ENCODE peak calls at places on chromosomes 1 and 21, in eight cellular contexts. One of them, this sample, is unnamed.

GRCh38 chr1:211612786-211613107 is 33.8 kb upstream of the SLC30A1 start:
- DNase-seq in right lobe of liver: no peak
- DNase-seq in activated CD4-positive, alpha-beta T cell treated with anti-CD3 and anti-CD28 coated beads, Interleukin-2, amount 10 ng/mL, durations not matched to agents 7 days and 5 days: no peak
- DNase-seq in activated CD8-positive, alpha-beta memory T cell treated with anti-CD3 and anti-CD28 coated beads, Interleukin-2, amount 50 U/mL, for 4 hours: no peak
- DNase-seq in NCI-H510A: no peak
- DNase-seq in effector memory CD8-positive, alpha-beta T cell: no peak
- DNase-seq in stromal cell of bone marrow: no peak
- DNase-seq in stimulated activated effector memory CD8-positive, alpha-beta T cell treated with anti-CD3 and anti-CD28 coated beads, Interleukin-12 subunit alpha, Interleukin-12 subunit beta, amount 100 ng/mL, for 72 hours: no peak
- DNase-seq in this sample: no peak

GRCh38 chr1:182662121-182662890 is 22.1 kb downstream of the RGS8 start:
- DNase-seq in effector memory CD8-positive, alpha-beta T cell: no peak
- DNase-seq in activated CD8-positive, alpha-beta memory T cell treated with anti-CD3 and anti-CD28 coated beads, Interleukin-2, amount 50 U/mL, for 4 hours: no peak
- DNase-seq in right lobe of liver: no peak
- DNase-seq in activated CD4-positive, alpha-beta T cell treated with anti-CD3 and anti-CD28 coated beads, Interleukin-2, amount 10 ng/mL, durations not matched to agents 7 days and 5 days: no peak
- DNase-seq in stimulated activated effector memory CD8-positive, alpha-beta T cell treated with anti-CD3 and anti-CD28 coated beads, Interleukin-12 subunit alpha, Interleukin-12 subunit beta, amount 100 ng/mL, for 72 hours: no peak
- DNase-seq in stromal cell of bone marrow: no peak
- DNase-seq in NCI-H510A: no peak
- DNase-seq in this sample: no peak

GRCh38 chr21:41258617-41259016 is 58.0 kb upstream of the FAM3B start:
- DNase-seq in activated CD8-positive, alpha-beta memory T cell treated with anti-CD3 and anti-CD28 coated beads, Interleukin-2, amount 50 U/mL, for 4 hours: no peak
- DNase-seq in right lobe of liver: no peak
- DNase-seq in NCI-H510A: no peak
- DNase-seq in stimulated activated effector memory CD8-positive, alpha-beta T cell treated with anti-CD3 and anti-CD28 coated beads, Interleukin-12 subunit alpha, Interleukin-12 subunit beta, amount 100 ng/mL, for 72 hours: no peak
- DNase-seq in stromal cell of bone marrow: no peak
- DNase-seq in effector memory CD8-positive, alpha-beta T cell: no peak
- DNase-seq in activated CD4-positive, alpha-beta T cell treated with anti-CD3 and anti-CD28 coated beads, Interleukin-2, amount 10 ng/mL, durations not matched to agents 7 days and 5 days: no peak
- DNase-seq in this sample: no peak

GRCh38 chr1:216822480-216822879 is 99.3 kb upstream of the ESRRG start:
- DNase-seq in activated CD4-positive, alpha-beta T cell treated with anti-CD3 and anti-CD28 coated beads, Interleukin-2, amount 10 ng/mL, durations not matched to agents 7 days and 5 days: no peak
- DNase-seq in right lobe of liver: no peak
- DNase-seq in effector memory CD8-positive, alpha-beta T cell: no peak
- DNase-seq in stromal cell of bone marrow: no peak
- DNase-seq in stimulated activated effector memory CD8-positive, alpha-beta T cell treated with anti-CD3 and anti-CD28 coated beads, Interleukin-12 subunit alpha, Interleukin-12 subunit beta, amount 100 ng/mL, for 72 hours: no peak
- DNase-seq in NCI-H510A: peak; percentile 90
- DNase-seq in activated CD8-positive, alpha-beta memory T cell treated with anti-CD3 and anti-CD28 coated beads, Interleukin-2, amount 50 U/mL, for 4 hours: no peak
- DNase-seq in this sample: no peak

GRCh38 chr1:184407816-184408510 is 21.1 kb downstream of the C1orf21 start:
- DNase-seq in right lobe of liver: no peak
- DNase-seq in activated CD8-positive, alpha-beta memory T cell treated with anti-CD3 and anti-CD28 coated beads, Interleukin-2, amount 50 U/mL, for 4 hours: no peak
- DNase-seq in NCI-H510A: no peak
- DNase-seq in stromal cell of bone marrow: no peak
- DNase-seq in activated CD4-positive, alpha-beta T cell treated with anti-CD3 and anti-CD28 coated beads, Interleukin-2, amount 10 ng/mL, durations not matched to agents 7 days and 5 days: no peak
- DNase-seq in stimulated activated effector memory CD8-positive, alpha-beta T cell treated with anti-CD3 and anti-CD28 coated beads, Interleukin-12 subunit alpha, Interleukin-12 subunit beta, amount 100 ng/mL, for 72 hours: no peak
- DNase-seq in effector memory CD8-positive, alpha-beta T cell: no peak
- DNase-seq in this sample: no peak

GRCh38 chr1:245869847-245870246 is 637.2 kb downstream of the SMYD3 start:
- DNase-seq in right lobe of liver: no peak
- DNase-seq in stromal cell of bone marrow: no peak
- DNase-seq in effector memory CD8-positive, alpha-beta T cell: no peak
- DNase-seq in NCI-H510A: no peak
- DNase-seq in activated CD4-positive, alpha-beta T cell treated with anti-CD3 and anti-CD28 coated beads, Interleukin-2, amount 10 ng/mL, durations not matched to agents 7 days and 5 days: no peak
- DNase-seq in stimulated activated effector memory CD8-positive, alpha-beta T cell treated with anti-CD3 and anti-CD28 coated beads, Interleukin-12 subunit alpha, Interleukin-12 subunit beta, amount 100 ng/mL, for 72 hours: no peak
- DNase-seq in activated CD8-positive, alpha-beta memory T cell treated with anti-CD3 and anti-CD28 coated beads, Interleukin-2, amount 50 U/mL, for 4 hours: no peak
- DNase-seq in this sample: no peak

GRCh38 chr21:37176716-37177115 is 90.4 kb downstream of the VPS26C start:
- DNase-seq in activated CD4-positive, alpha-beta T cell treated with anti-CD3 and anti-CD28 coated beads, Interleukin-2, amount 10 ng/mL, durations not matched to agents 7 days and 5 days: no peak
- DNase-seq in right lobe of liver: no peak
- DNase-seq in activated CD8-positive, alpha-beta memory T cell treated with anti-CD3 and anti-CD28 coated beads, Interleukin-2, amount 50 U/mL, for 4 hours: no peak
- DNase-seq in effector memory CD8-positive, alpha-beta T cell: no peak
- DNase-seq in stromal cell of bone marrow: no peak
- DNase-seq in stimulated activated effector memory CD8-positive, alpha-beta T cell treated with anti-CD3 and anti-CD28 coated beads, Interleukin-12 subunit alpha, Interleukin-12 subunit beta, amount 100 ng/mL, for 72 hours: no peak
- DNase-seq in NCI-H510A: peak; percentile 50
- DNase-seq in this sample: no peak

GRCh38 chr1:207319207-207319606 is 2.3 kb upstream of the CD55 start:
- DNase-seq in activated CD4-positive, alpha-beta T cell treated with anti-CD3 and anti-CD28 coated beads, Interleukin-2, amount 10 ng/mL, durations not matched to agents 7 days and 5 days: no peak
- DNase-seq in effector memory CD8-positive, alpha-beta T cell: no peak
- DNase-seq in activated CD8-positive, alpha-beta memory T cell treated with anti-CD3 and anti-CD28 coated beads, Interleukin-2, amount 50 U/mL, for 4 hours: no peak
- DNase-seq in stromal cell of bone marrow: no peak
- DNase-seq in NCI-H510A: no peak
- DNase-seq in stimulated activated effector memory CD8-positive, alpha-beta T cell treated with anti-CD3 and anti-CD28 coated beads, Interleukin-12 subunit alpha, Interleukin-12 subunit beta, amount 100 ng/mL, for 72 hours: no peak
- DNase-seq in right lobe of liver: no peak
- DNase-seq in this sample: peak; percentile 37

GRCh38 chr1:180168786-180169640 is 14.3 kb downstream of the QSOX1 start:
- DNase-seq in right lobe of liver: peak; percentile 59
- DNase-seq in NCI-H510A: peak; percentile 91
- DNase-seq in activated CD8-positive, alpha-beta memory T cell treated with anti-CD3 and anti-CD28 coated beads, Interleukin-2, amount 50 U/mL, for 4 hours: peak; percentile 29
- DNase-seq in stromal cell of bone marrow: no peak
- DNase-seq in activated CD4-positive, alpha-beta T cell treated with anti-CD3 and anti-CD28 coated beads, Interleukin-2, amount 10 ng/mL, durations not matched to agents 7 days and 5 days: peak; percentile 20
- DNase-seq in effector memory CD8-positive, alpha-beta T cell: no peak
- DNase-seq in stimulated activated effector memory CD8-positive, alpha-beta T cell treated with anti-CD3 and anti-CD28 coated beads, Interleukin-12 subunit alpha, Interleukin-12 subunit beta, amount 100 ng/mL, for 72 hours: no peak
- DNase-seq in this sample: peak; percentile 77

GRCh38 chr1:157377216-157377821 is 175.0 kb downstream of the FCRL5 start:
- DNase-seq in effector memory CD8-positive, alpha-beta T cell: no peak
- DNase-seq in activated CD8-positive, alpha-beta memory T cell treated with anti-CD3 and anti-CD28 coated beads, Interleukin-2, amount 50 U/mL, for 4 hours: no peak
- DNase-seq in activated CD4-positive, alpha-beta T cell treated with anti-CD3 and anti-CD28 coated beads, Interleukin-2, amount 10 ng/mL, durations not matched to agents 7 days and 5 days: peak; percentile 29
- DNase-seq in NCI-H510A: peak; percentile 5
- DNase-seq in right lobe of liver: peak; percentile 55
- DNase-seq in stimulated activated effector memory CD8-positive, alpha-beta T cell treated with anti-CD3 and anti-CD28 coated beads, Interleukin-12 subunit alpha, Interleukin-12 subunit beta, amount 100 ng/mL, for 72 hours: no peak
- DNase-seq in stromal cell of bone marrow: peak; percentile 13
- DNase-seq in this sample: no peak

GRCh38 chr1:244460195-244460594 is 878 bp upstream of the CATSPERE start:
- DNase-seq in NCI-H510A: no peak
- DNase-seq in stimulated activated effector memory CD8-positive, alpha-beta T cell treated with anti-CD3 and anti-CD28 coated beads, Interleukin-12 subunit alpha, Interleukin-12 subunit beta, amount 100 ng/mL, for 72 hours: no peak
- DNase-seq in effector memory CD8-positive, alpha-beta T cell: no peak
- DNase-seq in right lobe of liver: no peak
- DNase-seq in stromal cell of bone marrow: no peak
- DNase-seq in activated CD8-positive, alpha-beta memory T cell treated with anti-CD3 and anti-CD28 coated beads, Interleukin-2, amount 50 U/mL, for 4 hours: peak; percentile 25
- DNase-seq in activated CD4-positive, alpha-beta T cell treated with anti-CD3 and anti-CD28 coated beads, Interleukin-2, amount 10 ng/mL, durations not matched to agents 7 days and 5 days: peak; percentile 44
- DNase-seq in this sample: no peak

This sample was measured in osteoblast.